ENCODE peak calls at places on chromosome 1, in seven cellular contexts. N, G, O, A, Z, J and I are unnamed samples.

GRCh38 chr1:160189649-160190625 is at the start of gene CASQ1:
- DNase-seq in N (no peak), G (peak; percentile 31), O (no peak), A (no peak), Z (no peak), J (no peak), I (no peak)

GRCh38 chr1:92411511-92411910 is 75.2 kb downstream of the GFI1 start:
- DNase-seq in N (peak; percentile 37), G (peak; percentile 78), O (no peak), A (no peak), Z (no peak), J (no peak), I (no peak)

GRCh38 chr1:10450156-10450801 is 448 bp downstream of the CORT start:
- DNase-seq in N (no peak), G (no peak), O (no peak), A (no peak), Z (no peak), J (no peak), I (no peak)

GRCh38 chr1:174710868-174711845 is 263.4 kb downstream of the GPR52 start:
- DNase-seq in N (no peak), G (no peak), O (no peak), A (no peak), Z (no peak), J (no peak), I (no peak)

GRCh38 chr1:54256756-54257155 is 56.8 kb downstream of the MRPL37 start:
- DNase-seq in N (no peak), G (no peak), O (no peak), A (no peak), Z (no peak), J (no peak), I (no peak)

GRCh38 chr1:193077991-193078390 is 18.6 kb downstream of the RO60 start:
- DNase-seq in N (no peak), G (no peak), O (no peak), A (no peak), Z (no peak), J (no peak), I (no peak)

GRCh38 chr1:1213919-1214599 is at the start of gene TNFRSF4:
- DNase-seq in N (no peak), G (no peak), O (no peak), A (no peak), Z (no peak), J (no peak), I (no peak)

GRCh38 chr1:172727956-172728603 is 69.2 kb downstream of the FASLG start:
- DNase-seq in N (peak; percentile 22), G (peak; percentile 29), O (peak; percentile 76), A (peak; percentile 62), Z (peak; percentile 16), J (peak; percentile 92), I (no peak)

GRCh38 chr1:13864760-13865159 is 164.8 kb downstream of the PRDM2 start:
- DNase-seq in N (no peak), G (no peak), O (no peak), A (no peak), Z (no peak), J (no peak), I (no peak)

GRCh38 chr1:13860023-13860422 is 160.0 kb downstream of the PRDM2 start:
- DNase-seq in N (no peak), G (no peak), O (no peak), A (no peak), Z (no peak), J (no peak), I (no peak)

GRCh38 chr1:13869172-13869797 is 169.3 kb downstream of the PRDM2 start:
- DNase-seq in N (no peak), G (no peak), O (no peak), A (no peak), Z (no peak), J (peak; percentile 3), I (no peak)

GRCh38 chr1:13863701-13864100 is 163.7 kb downstream of the PRDM2 start:
- DNase-seq in N (no peak), G (no peak), O (no peak), A (no peak), Z (no peak), J (no peak), I (no peak)
- H3K23ac ChIP-seq in N (no peak overlapping the region), G (no peak overlapping the region), O (no peak overlapping the region), A (no peak overlapping the region), Z (no peak overlapping the region), J (no peak overlapping the region), I (no peak overlapping the region)

GRCh38 chr1:165376811-165377153 is 20.3 kb upstream of the LMX1A start:
- DNase-seq in N (no peak), G (no peak), O (no peak), A (no peak), Z (no peak), J (no peak), I (no peak)
- H3K9ac ChIP-seq in N (peak overlapping the region; percentile 89), G (no peak overlapping the region), O (peak overlapping the region; percentile 26), A (peak overlapping the region; percentile 12), Z (no peak overlapping the region), J (peak overlapping the region; percentile 72), I (no peak overlapping the region)

DNA sequence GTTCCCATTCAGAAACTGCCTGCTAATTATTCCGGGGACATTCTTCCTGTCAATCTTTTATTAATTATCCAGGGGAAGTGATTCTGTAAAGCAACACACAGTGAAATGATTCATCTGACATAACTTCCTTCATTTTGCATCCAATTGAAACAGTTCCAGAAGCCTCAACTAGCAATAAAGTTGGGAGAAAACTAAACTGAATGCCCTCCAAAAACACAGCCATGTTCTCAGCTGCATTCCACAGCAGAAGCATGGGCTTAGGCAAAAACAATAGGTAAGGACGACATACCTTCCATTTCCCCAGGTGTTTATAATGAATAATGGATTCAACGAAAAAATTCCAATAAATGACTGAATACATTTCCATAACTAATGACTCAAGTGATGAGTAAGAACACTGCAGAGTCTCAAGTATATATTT is 36.9 kb upstream of the TARBP1 start:
- DNase-seq in N (no peak), G (peak; percentile 61), O (no peak), A (no peak), Z (no peak), J (peak; percentile 59), I (no peak)
- H3K4me1 ChIP-seq in N (peaks cover 7% of the 10 kb centered on the region), G (peaks cover 9% of the 10 kb centered on the region), O (peaks cover 3% of the 10 kb centered on the region), A (no peaks in the 10 kb centered on the region), Z (no peaks in the 10 kb centered on the region), J (peaks cover 4% of the 10 kb centered on the region), I (peaks cover 6% of the 10 kb centered on the region)

DNA sequence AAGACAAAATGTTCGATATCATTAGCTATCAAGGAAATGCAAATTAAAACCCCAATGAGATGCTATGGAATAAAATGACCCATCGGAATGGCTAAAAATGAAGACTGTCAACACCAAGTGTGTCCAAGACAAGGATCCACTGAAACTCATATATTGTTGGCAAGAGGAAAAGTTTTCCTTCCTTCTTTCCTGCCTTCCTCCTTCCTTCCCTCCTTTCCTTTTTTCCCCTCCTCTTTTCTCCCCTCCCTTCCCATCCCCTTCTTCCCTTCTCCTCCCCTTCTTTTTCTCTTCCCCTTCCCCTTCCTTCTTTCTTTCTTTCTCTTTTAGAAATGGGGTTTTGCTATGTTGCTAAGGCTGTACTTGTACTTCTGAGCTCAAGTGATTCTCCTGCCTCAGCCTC is 64.2 kb upstream of the TENT5B start:
- DNase-seq in N (no peak), G (no peak), O (no peak), A (no peak), Z (no peak), J (no peak), I (no peak)
- H3K23ac ChIP-seq in N (no peak overlapping the region), G (no peak overlapping the region), O (no peak overlapping the region), A (no peak overlapping the region), Z (no peak overlapping the region), J (no peak overlapping the region), I (no peak overlapping the region)

GRCh38 chr1:71365451-71365850 is 284.6 kb upstream of the ZRANB2 start:
- DNase-seq in N (peak; percentile 9), G (peak; percentile 26), O (no peak), A (no peak), Z (no peak), J (no peak), I (no peak)
- H3K9ac ChIP-seq in N (peak overlapping the region; percentile 89), G (no peak overlapping the region), O (no peak overlapping the region), A (no peak overlapping the region), Z (no peak overlapping the region), J (no peak overlapping the region), I (no peak overlapping the region)

GRCh38 chr1:44733784-44734183 is 2.8 kb upstream of the RNU5D-1 start:
- DNase-seq in N (no peak), G (no peak), O (no peak), A (no peak), Z (no peak), J (no peak), I (no peak)
- H3K4me1 ChIP-seq in N (peaks cover 4% of the 10 kb centered on the region), G (no peaks in the 10 kb centered on the region), O (no peaks in the 10 kb centered on the region), A (no peaks in the 10 kb centered on the region), Z (peaks cover 2% of the 10 kb centered on the region), J (no peaks in the 10 kb centered on the region), I (peaks cover 2% of the 10 kb centered on the region)

DNA sequence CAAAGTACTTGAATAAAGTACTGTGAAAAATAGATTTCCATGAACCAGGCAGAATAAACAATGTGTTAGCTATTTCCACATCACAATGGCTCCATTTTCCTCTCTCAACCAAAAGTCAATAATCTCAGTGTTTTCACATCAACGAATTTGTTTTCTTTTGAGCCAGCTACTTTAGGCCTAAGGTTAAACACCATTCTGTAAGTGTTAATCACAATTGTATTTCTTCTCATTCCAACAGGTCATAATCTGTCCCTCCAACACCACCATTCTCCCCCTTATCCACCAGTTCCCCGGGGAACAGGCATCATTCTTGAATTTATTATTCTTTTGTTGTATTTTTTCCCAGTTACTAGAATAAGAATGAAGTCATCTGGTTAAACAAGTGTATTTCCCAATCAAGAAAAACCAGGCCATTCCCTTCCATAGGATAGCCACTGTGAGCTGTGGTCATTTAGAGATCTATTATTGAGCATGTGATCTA is 66.2 kb upstream of the PALMD start:
- DNase-seq in N (no peak), G (no peak), O (no peak), A (no peak), Z (no peak), J (no peak), I (no peak)
- H3K23ac ChIP-seq in N (no peak overlapping the region), G (no peak overlapping the region), O (no peak overlapping the region), A (no peak overlapping the region), Z (no peak overlapping the region), J (no peak overlapping the region), I (no peak overlapping the region)

GRCh38 chr1:226302731-226303130 is 6.2 kb downstream of the LIN9 start:
- DNase-seq in N (no peak), G (no peak), O (no peak), A (no peak), Z (no peak), J (no peak), I (no peak)
- H3K9ac ChIP-seq in N (no peak overlapping the region), G (no peak overlapping the region), O (no peak overlapping the region), A (no peak overlapping the region), Z (no peak overlapping the region), J (no peak overlapping the region), I (no peak overlapping the region)